ENCODE peak calls at places on chromosomes 1 and 21, in four cellular contexts. S, R, I and U are unnamed samples.

GRCh38 chr21:46639489-46640386 is 4.3 kb downstream of the PRMT2 start:
- DNase-seq in S (peak), R (no peak), I (no peak), U (peak)

GRCh38 chr1:87953732-87954344 is 625.2 kb downstream of the LMO4 start:
- DNase-seq in S (peak), R (peak), I (no peak), U (peak)

GRCh38 chr1:24635195-24635843 is 7.8 kb upstream of the SRRM1 start:
- DNase-seq in S (peak), R (peak), I (no peak), U (peak)

GRCh38 chr1:110155878-110156522 is 5.7 kb downstream of the SLC6A17 start:
- DNase-seq in S (peak), R (peak), I (no peak), U (peak)

GRCh38 chr1:178607718-178608408 is 95.0 kb downstream of the TEX35 start:
- DNase-seq in S (no peak), R (no peak), I (peak), U (no peak)

GRCh38 chr21:34668803-34669148 is at the start of gene CLIC6:
- DNase-seq in S (no peak), R (no peak), I (no peak), U (peak)

GRCh38 chr1:61058477-61059245 is 23.7 kb upstream of the NFIA start:
- DNase-seq in S (no peak), R (no peak), I (no peak), U (peak)

GRCh38 chr1:32894019-32894600 is 7.1 kb downstream of the TMEM54 start:
- DNase-seq in S (no peak), R (no peak), I (no peak), U (peak)

GRCh38 chr1:186985889-186986491 is 157.2 kb downstream of the PLA2G4A start:
- DNase-seq in S (peak), R (peak), I (no peak), U (peak)

GRCh38 chr1:18526436-18527275 is 45.9 kb downstream of the KLHDC7A start:
- DNase-seq in S (no peak), R (no peak), I (no peak), U (no peak)

DNA sequence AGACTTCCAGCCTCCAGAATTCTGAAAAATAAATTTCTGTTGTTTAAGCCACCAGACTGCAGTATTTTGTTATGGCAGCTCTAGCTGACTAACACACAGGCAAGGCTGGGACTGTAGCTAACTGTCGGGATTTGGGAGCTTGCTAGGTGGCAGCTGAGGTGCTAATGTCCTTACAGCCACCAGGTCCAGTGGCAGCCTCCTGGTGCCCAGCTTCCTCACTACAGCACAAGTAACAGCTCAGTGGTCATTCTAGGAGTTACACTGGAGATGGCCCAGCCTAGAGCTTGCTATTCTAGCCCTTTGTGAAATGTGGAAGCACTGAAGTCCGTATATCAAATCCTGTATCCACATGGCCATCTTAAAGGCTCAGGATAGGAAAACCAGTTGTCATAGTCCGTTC is 4.3 kb upstream of the C1orf115 start:
- DNase-seq in S (peak), R (no peak), I (no peak), U (peak)
- TF ChIP-seq JUNB in S (no peak), R (no peak), I (no peak), U (no peak)

GRCh38 chr1:155873860-155874259 is 14.5 kb downstream of the SYT11 start:
- DNase-seq in S (no peak), R (no peak), I (no peak), U (no peak)

GRCh38 chr1:155872527-155872926 is 13.2 kb downstream of the SYT11 start:
- DNase-seq in S (no peak), R (no peak), I (no peak), U (no peak)

GRCh38 chr1:155867766-155868165 is 8.4 kb downstream of the SYT11 start:
- DNase-seq in S (no peak), R (peak), I (no peak), U (no peak)

DNA sequence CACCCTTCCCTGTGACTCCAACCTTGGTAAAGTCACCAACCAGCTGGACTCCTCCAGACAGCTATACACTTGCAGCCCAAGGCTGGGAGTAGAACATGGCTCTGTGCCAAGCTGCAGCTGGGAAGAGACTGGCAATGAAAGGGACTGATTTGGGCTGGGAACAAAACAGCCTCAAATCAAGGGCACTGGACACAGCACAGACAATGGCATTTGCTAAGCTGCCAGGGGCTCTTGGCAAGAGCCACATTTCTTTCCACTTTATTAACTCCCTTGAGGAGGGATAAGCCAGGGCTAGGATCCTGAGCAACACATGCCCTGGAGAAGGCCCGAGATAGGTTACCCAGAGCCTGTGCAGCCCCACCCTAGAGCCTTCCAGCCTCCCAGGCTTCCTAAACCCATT is 12.0 kb downstream of the SYT11 start:
- DNase-seq in S (no peak), R (no peak), I (no peak), U (no peak)
- H2AFZ ChIP-seq in S (no peak), R (no peak), I (no peak), U (no peak)

GRCh38 chr1:208146650-208147049 is 97.5 kb downstream of the PLXNA2 start:
- DNase-seq in S (no peak), R (no peak), I (no peak), U (no peak)
- TF ChIP-seq JUNB in S (no peak), R (no peak), I (no peak), U (no peak)

GRCh38 chr1:205124726-205125125 is 2.9 kb upstream of the RBBP5 start:
- DNase-seq in S (no peak), R (no peak), I (no peak), U (no peak)
- H2AFZ ChIP-seq in S (no peak), R (peak), I (peak), U (no peak)

GRCh38 chr21:41612674-41613250 is 104.8 kb upstream of the TMPRSS2 start:
- DNase-seq in S (peak), R (peak), I (no peak), U (peak)
- TF ChIP-seq JUNB in S (no peak), R (no peak), I (no peak), U (no peak)

GRCh38 chr1:150902751-150903150 is 15.8 kb downstream of the CTXND2 start:
- DNase-seq in S (no peak), R (no peak), I (no peak), U (no peak)
- H2AFZ ChIP-seq in S (no peak), R (no peak), I (no peak), U (no peak)

GRCh38 chr1:231095595-231095994 is 55.5 kb upstream of the FAM89A start:
- DNase-seq in S (no peak), R (no peak), I (no peak), U (no peak)

GRCh38 chr1:231093158-231093922 is 53.3 kb upstream of the FAM89A start:
- DNase-seq in S (no peak), R (peak), I (no peak), U (no peak)

GRCh38 chr1:231091853-231092301 is 51.8 kb upstream of the FAM89A start:
- DNase-seq in S (peak), R (peak), I (no peak), U (peak)

GRCh38 chr1:231092380-231092779 is 52.3 kb upstream of the FAM89A start:
- DNase-seq in S (no peak), R (no peak), I (no peak), U (no peak)

DNA sequence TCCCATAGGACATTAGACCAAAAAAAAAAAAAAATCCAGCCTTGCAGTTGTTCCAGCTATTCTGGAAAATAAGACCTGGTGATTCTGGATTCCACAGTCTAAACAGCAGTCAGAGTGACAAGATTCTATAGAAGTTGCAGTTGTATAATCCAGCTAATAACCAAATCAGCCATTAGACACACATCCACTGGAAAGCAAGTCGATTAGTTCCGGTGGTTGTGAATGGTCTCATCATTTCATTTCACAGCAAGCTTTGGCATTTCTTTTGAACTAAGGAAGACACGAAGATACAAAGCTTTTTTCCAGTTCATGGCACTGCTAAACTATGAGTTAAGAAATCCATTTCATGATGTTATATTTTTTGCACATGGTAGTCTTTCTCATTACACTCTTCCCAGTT is 54.4 kb upstream of the FAM89A start:
- DNase-seq in S (no peak), R (no peak), I (no peak), U (no peak)
- TF ChIP-seq JUNB in S (no peak), R (no peak), I (no peak), U (no peak)

GRCh38 chr1:173201968-173202367 is 5.2 kb downstream of the TNFSF4 start:
- DNase-seq in S (no peak), R (no peak), I (no peak), U (no peak)

GRCh38 chr1:173205146-173206051 is 1.7 kb downstream of the TNFSF4 start:
- DNase-seq in S (peak), R (no peak), I (no peak), U (no peak)

GRCh38 chr1:173206816-173207595 is at the start of gene TNFSF4:
- DNase-seq in S (no peak), R (no peak), I (no peak), U (peak)

GRCh38 chr1:173204693-173205092 is 2.4 kb downstream of the TNFSF4 start:
- DNase-seq in S (no peak), R (no peak), I (no peak), U (no peak)

GRCh38 chr1:173202430-173203145 is 4.5 kb downstream of the TNFSF4 start:
- DNase-seq in S (peak), R (peak), I (no peak), U (peak)
- H2AFZ ChIP-seq in S (peak), R (no peak), I (no peak), U (no peak)